ENCODE peak calls at places on chromosomes 12 and 14, in seven cellular contexts. O is midbrain, Q is EL, T is stomach, C is nucleus accumbens, V is HEK293T, A is non-pigmented ciliary epithelial cell. K is an unnamed sample.

GRCh38 chr12:18430425-18431048 is 169.2 kb downstream of the PIK3C2G start:
- DNase-seq in O (peak), Q (peak), T (peak), C (no peak), V (peak), A (no peak), K (no peak)

GRCh38 chr12:105933671-105934665 is 204.8 kb downstream of the NUAK1 start:
- DNase-seq in O (no peak), Q (peak), T (no peak), C (no peak), V (no peak), A (peak), K (peak)

GRCh38 chr12:124586756-124587155 is 19.3 kb upstream of the NCOR2 start:
- DNase-seq in O (no peak), Q (no peak), T (no peak), C (no peak), V (no peak), A (no peak), K (no peak)

GRCh38 chr14:24143511-24143910 is 2.1 kb upstream of the EMC9 start:
- DNase-seq in O (no peak), Q (peak), T (no peak), C (no peak), V (no peak), A (no peak), K (no peak)

GRCh38 chr14:78302841-78303240 is 132.7 kb downstream of the NRXN3 start:
- DNase-seq in O (no peak), Q (no peak), T (no peak), C (no peak), V (no peak), A (no peak), K (no peak)

GRCh38 chr12:50102186-50102585 is 1.6 kb upstream of the GPD1 start:
- DNase-seq in O (peak), Q (no peak), T (no peak), C (no peak), V (no peak), A (no peak), K (no peak)

GRCh38 chr14:80955434-80955939 is at the start of gene TSHR:
- DNase-seq in O (no peak), Q (no peak), T (no peak), C (no peak), V (peak), A (no peak), K (no peak)

GRCh38 chr14:66600416-66600815 is 92.5 kb downstream of the GPHN start:
- DNase-seq in O (no peak), Q (peak), T (no peak), C (no peak), V (no peak), A (peak), K (peak)

GRCh38 chr12:101678081-101678480 is 19.4 kb upstream of the CHPT1 start:
- DNase-seq in O (no peak), Q (no peak), T (no peak), C (no peak), V (no peak), A (no peak), K (no peak)

K was measured in BJ.